ENCODE peak calls at places on chromosomes 5 and 9, in five cellular contexts. V is GM12865, J is transverse colon, K is HFFc6, T is cardiac muscle cell. F is an unnamed sample.

GRCh38 chr5:95731571-95732554 is 727 bp downstream of the RHOBTB3 start:
- DNase-seq in V (peak; percentile 56), J (peak; percentile 56), K (no peak), T (peak; percentile 56), F (no peak)

GRCh38 chr5:64939772-64940510 is 171.2 kb downstream of the CWC27 start:
- DNase-seq in V (no peak), J (peak; percentile 16), K (no peak), T (peak; percentile 42), F (no peak)

GRCh38 chr5:41181691-41182564 is 31.4 kb downstream of the C6 start:
- DNase-seq in V (no peak), J (peak; percentile 13), K (no peak), T (no peak), F (no peak)

GRCh38 chr5:148615644-148616283 is 38.6 kb downstream of the HTR4 start:
- DNase-seq in V (no peak), J (no peak), K (peak; percentile 24), T (no peak), F (no peak)

GRCh38 chr5:116942622-116943021 is 368.0 kb upstream of the SEMA6A start:
- DNase-seq in V (no peak), J (no peak), K (no peak), T (no peak), F (no peak)

GRCh38 chr5:157431544-157432200 is 28.3 kb upstream of the NIPAL4 start:
- DNase-seq in V (peak; percentile 73), J (peak; percentile 23), K (peak; percentile 72), T (peak; percentile 73), F (peak; percentile 23)

GRCh38 chr9:99931155-99931840 is 24.8 kb downstream of the STX17 start:
- DNase-seq in V (no peak), J (no peak), K (no peak), T (no peak), F (no peak)

GRCh38 chr5:88821161-88821560 is 61.8 kb downstream of the MEF2C start:
- DNase-seq in V (peak; percentile 61), J (no peak), K (no peak), T (no peak), F (no peak)

DNA sequence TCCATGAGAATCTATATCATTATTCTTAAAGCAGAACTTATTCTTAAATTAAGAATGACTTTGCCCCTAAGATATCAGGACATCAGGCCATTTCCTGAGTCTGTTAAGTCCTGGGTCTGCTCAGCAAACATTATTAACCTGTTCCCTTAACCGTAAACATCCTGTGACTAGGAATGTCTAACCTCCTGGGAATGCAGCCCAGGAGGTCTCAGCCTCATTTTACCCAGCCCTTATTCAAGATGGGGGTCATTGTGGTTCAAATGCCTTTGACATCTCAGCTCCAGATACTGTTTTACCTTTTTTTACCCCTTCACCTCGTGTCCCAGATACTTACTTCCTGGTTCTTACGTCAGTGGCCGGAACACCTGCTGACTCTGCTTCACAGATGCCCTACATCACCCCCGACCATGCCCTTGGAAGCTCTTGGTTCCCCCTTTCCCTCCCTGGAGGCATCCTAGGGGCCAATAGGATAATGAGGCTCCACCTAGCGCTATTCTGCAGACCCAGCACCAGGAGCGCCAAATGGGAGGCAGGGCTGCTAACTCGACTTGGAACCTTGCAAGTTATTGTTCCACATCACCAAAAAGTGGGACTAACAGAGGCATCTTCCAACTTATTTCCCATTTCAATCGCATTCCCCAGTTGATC is 182.5 kb downstream of the MED10 start:
- DNase-seq in V (no peak), J (no peak), K (no peak), T (no peak), F (no peak)
- TF ChIP-seq CTCF in V (no peak), J (no peak), K (no peak), T (no peak), F (no peak)

GRCh38 chr5:1511651-1512540 is 11.9 kb downstream of the LPCAT1 start:
- DNase-seq in V (peak; percentile 47), J (peak; percentile 7), K (peak; percentile 79), T (peak; percentile 25), F (peak; percentile 23)
- TF ChIP-seq CTCF in V (peak; percentile 33), J (no peak), K (peak; percentile 65), T (peak; percentile 19), F (peak; percentile 22)

GRCh38 chr9:91921371-91921770 is 28.7 kb downstream of the ROR2 start:
- DNase-seq in V (no peak), J (no peak), K (no peak), T (no peak), F (no peak)

GRCh38 chr9:91923145-91923544 is 26.9 kb downstream of the ROR2 start:
- DNase-seq in V (no peak), J (no peak), K (no peak), T (no peak), F (no peak)

GRCh38 chr9:91924090-91924489 is 25.9 kb downstream of the ROR2 start:
- DNase-seq in V (no peak), J (no peak), K (no peak), T (no peak), F (no peak)

GRCh38 chr9:91919621-91920020 is 30.4 kb downstream of the ROR2 start:
- DNase-seq in V (no peak), J (no peak), K (no peak), T (no peak), F (no peak)

GRCh38 chr9:91920846-91921350 is 29.1 kb downstream of the ROR2 start:
- DNase-seq in V (no peak), J (no peak), K (no peak), T (no peak), F (no peak)
- TF ChIP-seq CTCF in V (no peak), J (no peak), K (no peak), T (no peak), F (no peak)

GRCh38 chr5:66742083-66742895 is 146.1 kb downstream of the MAST4 start:
- DNase-seq in V (peak; percentile 8), J (peak; percentile 17), K (no peak), T (no peak), F (no peak)
- TF ChIP-seq CTCF in V (no peak), J (peak; percentile 22), K (peak; percentile 0), T (no peak), F (no peak)

DNA sequence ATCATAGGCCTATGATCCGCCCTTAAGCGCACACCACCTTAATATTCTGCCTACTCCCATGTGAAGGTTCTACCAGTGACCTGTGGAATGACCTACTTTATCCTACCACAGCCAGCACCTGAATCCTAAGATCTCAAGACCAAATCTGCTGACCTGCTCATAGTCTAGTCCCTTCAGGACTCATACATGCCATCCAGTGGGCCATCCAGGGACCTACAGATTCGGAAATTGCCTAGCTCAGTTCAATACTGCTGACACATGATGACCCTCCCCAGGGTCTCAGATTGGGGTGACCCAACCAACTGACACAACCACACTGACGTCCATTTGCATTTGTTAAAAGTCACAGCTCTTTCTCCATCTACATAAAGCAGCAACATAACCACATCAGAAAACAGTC is 443.8 kb upstream of the ST8SIA4 start:
- DNase-seq in V (no peak), J (no peak), K (no peak), T (no peak), F (no peak)
- TF ChIP-seq CTCF in V (no peak), J (no peak), K (no peak), T (no peak), F (no peak)

DNA sequence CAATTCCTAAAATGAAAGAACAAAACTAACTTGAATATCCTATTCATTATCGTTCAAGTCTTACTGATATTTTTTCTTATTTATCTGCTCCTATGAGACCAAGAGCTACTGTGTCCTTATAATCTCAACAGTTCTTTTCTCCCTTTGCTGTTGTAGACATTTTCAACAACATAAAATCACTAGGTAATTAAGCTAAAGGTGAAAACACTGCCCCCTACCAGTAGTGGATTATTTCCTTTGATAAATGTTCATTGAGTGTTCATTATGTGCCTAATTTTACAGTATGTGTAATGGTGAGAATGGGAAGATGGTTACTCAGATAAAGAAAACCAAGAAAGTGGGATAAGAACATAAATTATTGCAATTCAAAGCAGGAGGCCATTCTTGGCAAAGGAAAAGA is 41.4 kb upstream of the PAPPA start:
- DNase-seq in V (no peak), J (no peak), K (peak; percentile 32), T (peak; percentile 44), F (no peak)
- TF ChIP-seq CTCF in V (no peak), J (no peak), K (peak; percentile 79), T (peak; percentile 38), F (peak; percentile 0)

GRCh38 chr5:138620661-138621224 is 45.5 kb upstream of the HSPA9 start:
- DNase-seq in V (no peak), J (no peak), K (no peak), T (no peak), F (no peak)
- TF ChIP-seq CTCF in V (no peak), J (no peak), K (no peak), T (no peak), F (no peak)

DNA sequence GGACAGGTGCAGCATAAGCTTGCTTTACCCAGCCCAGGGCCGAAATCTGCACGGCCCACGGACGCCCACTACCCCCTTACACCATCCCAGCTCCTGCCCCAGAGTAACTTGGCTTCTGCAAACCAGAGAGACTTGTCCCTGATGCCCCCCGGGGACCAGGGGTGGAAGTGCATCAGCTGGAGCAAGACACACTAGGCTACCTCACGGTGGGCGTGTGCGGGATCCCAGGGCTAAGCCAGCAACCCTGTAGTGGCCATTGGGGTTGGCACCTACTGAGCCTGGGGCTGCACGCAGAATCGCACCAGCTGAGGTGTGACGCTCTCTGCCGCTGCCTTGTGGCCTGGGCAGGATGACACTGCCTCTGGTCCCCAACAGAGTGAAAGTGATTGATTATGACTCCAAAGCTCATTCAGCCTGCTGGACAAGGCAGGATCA is 6.1 kb upstream of the ZNF79 start:
- DNase-seq in V (peak; percentile 36), J (no peak), K (no peak), T (peak; percentile 12), F (no peak)
- TF ChIP-seq CTCF in V (peak; percentile 30), J (peak; percentile 7), K (peak; percentile 37), T (no peak), F (peak; percentile 6)

GRCh38 chr5:3601060-3601710 is 5.6 kb downstream of the IRX1 start:
- DNase-seq in V (no peak), J (no peak), K (no peak), T (no peak), F (no peak)

GRCh38 chr5:3600106-3600997 is 4.7 kb downstream of the IRX1 start:
- DNase-seq in V (no peak), J (no peak), K (no peak), T (no peak), F (no peak)

GRCh38 chr5:3598725-3599282 is 3.2 kb downstream of the IRX1 start:
- DNase-seq in V (no peak), J (no peak), K (no peak), T (no peak), F (no peak)

GRCh38 chr5:3598236-3598635 is 2.6 kb downstream of the IRX1 start:
- DNase-seq in V (no peak), J (no peak), K (no peak), T (no peak), F (no peak)

DNA sequence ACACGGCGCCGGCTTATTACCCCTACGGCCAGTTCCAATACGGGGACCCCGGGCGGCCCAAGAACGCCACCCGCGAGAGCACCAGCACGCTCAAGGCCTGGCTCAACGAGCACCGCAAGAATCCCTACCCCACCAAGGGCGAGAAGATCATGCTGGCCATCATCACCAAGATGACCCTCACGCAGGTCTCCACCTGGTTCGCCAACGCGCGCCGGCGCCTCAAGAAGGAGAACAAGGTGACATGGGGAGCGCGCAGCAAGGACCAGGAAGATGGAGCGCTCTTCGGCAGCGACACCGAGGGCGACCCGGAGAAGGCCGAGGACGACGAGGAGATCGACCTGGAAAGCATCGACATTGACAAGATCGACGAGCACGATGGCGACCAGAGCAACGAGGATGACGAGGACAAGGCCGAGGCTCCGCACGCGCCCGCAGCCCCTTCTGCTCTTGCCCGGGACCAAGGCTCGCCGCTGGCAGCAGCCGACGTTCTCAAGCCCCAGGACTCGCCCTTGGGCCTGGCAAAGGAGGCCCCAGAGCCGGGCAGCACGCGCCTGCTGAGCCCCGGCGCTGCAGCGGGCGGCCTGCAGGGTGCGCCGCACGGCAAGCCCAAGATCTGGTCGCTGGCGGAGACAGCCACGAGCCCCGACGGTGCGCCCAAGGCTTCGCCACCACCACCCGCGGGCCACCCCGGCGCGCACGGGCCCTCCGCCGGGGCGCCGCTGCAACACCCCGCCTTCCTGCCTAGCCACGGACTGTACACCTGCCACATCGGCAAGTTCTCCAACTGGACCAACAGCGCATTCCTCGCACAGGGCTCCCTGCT is 3.9 kb downstream of the IRX1 start:
- DNase-seq in V (no peak), J (no peak), K (no peak), T (no peak), F (no peak)
- TF ChIP-seq CTCF in V (no peak), J (no peak), K (no peak), T (no peak), F (no peak)